ENCODE peak calls at places on chromosomes 11 and 22, in four cellular contexts. F, W, M and S are unnamed samples.

GRCh38 chr11:119889111-119889510 is 160.1 kb upstream of the NECTIN1 start:
- DNase-seq in F (no peak), W (no peak), M (no peak), S (no peak)

GRCh38 chr22:27460596-27461347 is 340.8 kb downstream of the MN1 start:
- DNase-seq in W (no peak), F (no peak), M (peak), S (no peak)

GRCh38 chr11:131886201-131886600 is 515.8 kb downstream of the NTM start:
- DNase-seq in F (no peak), M (no peak), W (no peak), S (no peak)

GRCh38 chr11:130785376-130786110 is 130.7 kb downstream of the SNX19 start:
- DNase-seq in W (no peak), M (peak), F (no peak), S (no peak)

GRCh38 chr22:27416553-27417427 is 384.8 kb downstream of the MN1 start:
- DNase-seq in M (peak), F (no peak), W (peak), S (no peak)

GRCh38 chr22:33894515-33894914 is 25.8 kb downstream of the LARGE1 start:
- DNase-seq in W (no peak), M (no peak), F (no peak), S (no peak)

GRCh38 chr11:7573193-7573557 is 59.4 kb downstream of the PPFIBP2 start:
- DNase-seq in M (no peak), F (no peak), W (no peak), S (no peak)

GRCh38 chr22:19990609-19991394 is 25.8 kb downstream of the ARVCF start:
- DNase-seq in F (no peak), W (no peak), M (no peak), S (no peak)

GRCh38 chr22:48640890-48641771 is 1186.5 kb downstream of the BRD1 start:
- DNase-seq in W (no peak), F (no peak), M (no peak), S (no peak)

GRCh38 chr11:4606231-4607015 is 1.6 kb downstream of the TRIM68 start:
- DNase-seq in M (peak), F (no peak), W (no peak), S (no peak)

GRCh38 chr22:49992921-49993648 is 19.5 kb downstream of the IL17REL start:
- DNase-seq in M (peak), W (peak), F (peak), S (no peak)

GRCh38 chr11:69700278-69701140 is 3.3 kb downstream of the FGF19 start:
- DNase-seq in M (peak), W (peak), F (no peak), S (peak)
- TF ChIP-seq CTCF in M (no peak), W (no peak), F (no peak), S (no peak)

GRCh38 chr11:116168459-116168787 is 604.4 kb downstream of the BUD13 start:
- DNase-seq in F (no peak), W (no peak), M (no peak), S (no peak)

GRCh38 chr11:116169776-116170175 is 603.0 kb downstream of the BUD13 start:
- DNase-seq in F (no peak), W (no peak), M (no peak), S (no peak)

GRCh38 chr11:116171271-116172140 is 601.3 kb downstream of the BUD13 start:
- DNase-seq in M (no peak), F (no peak), W (no peak), S (no peak)

GRCh38 chr11:116172156-116172555 is 600.6 kb downstream of the BUD13 start:
- DNase-seq in W (no peak), M (no peak), F (no peak), S (no peak)

DNA sequence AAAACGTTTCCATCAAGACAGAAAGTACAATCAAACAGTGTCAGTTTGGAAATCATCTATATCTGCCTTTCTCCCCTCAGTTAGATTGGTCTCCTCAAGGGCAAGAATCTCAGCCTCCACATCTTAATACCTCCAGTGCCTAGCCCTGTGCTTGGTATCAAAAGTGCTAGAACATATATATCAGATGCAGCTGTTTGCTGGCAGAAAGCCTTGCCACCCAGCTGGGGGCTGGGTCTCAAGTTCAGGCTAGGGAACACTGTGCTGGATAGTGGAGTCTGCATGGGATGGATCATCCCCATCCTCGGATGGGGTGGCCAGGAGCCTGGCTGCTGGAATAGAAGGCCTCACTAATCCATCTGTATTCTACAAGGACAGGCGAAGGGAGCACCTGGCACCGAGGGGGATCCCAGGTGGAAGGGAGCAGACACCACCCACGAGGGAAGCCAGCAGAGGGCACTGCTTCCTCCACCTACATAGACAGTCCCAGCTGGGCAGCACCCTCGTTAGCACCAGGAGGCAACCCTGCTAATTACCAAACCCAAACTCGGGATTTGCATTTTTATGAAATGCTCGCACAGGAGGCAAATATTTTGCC is 602.2 kb downstream of the BUD13 start:
- DNase-seq in W (no peak), M (no peak), F (no peak), S (no peak)
- TF ChIP-seq CTCF in W (no peak), M (no peak), F (no peak), S (no peak)

GRCh38 chr11:117145393-117145761 is 1.3 kb downstream of the PAFAH1B2 start:
- DNase-seq in F (no peak), M (peak), W (peak), S (no peak)
- TF ChIP-seq CTCF in F (no peak), M (peak), W (peak), S (no peak)

GRCh38 chr11:29527391-29527936 is 489.4 kb downstream of the KCNA4 start:
- DNase-seq in F (no peak), W (no peak), M (peak), S (no peak)
- TF ChIP-seq CTCF in F (no peak), W (peak), M (peak), S (no peak)

GRCh38 chr11:12377824-12378593 is 638 bp downstream of the PARVA start:
- DNase-seq in F (no peak), W (peak), M (peak), S (peak)
- TF ChIP-seq CTCF in F (no peak), W (peak), M (no peak), S (no peak)

GRCh38 chr11:17036666-17037658 is 22.7 kb upstream of the PLEKHA7 start:
- DNase-seq in W (peak), F (no peak), M (no peak), S (no peak)
- TF ChIP-seq CTCF in W (peak), F (no peak), M (no peak), S (no peak)

GRCh38 chr11:87286338-87286737 is 248.6 kb downstream of the TMEM135 start:
- DNase-seq in W (no peak), F (no peak), M (no peak), S (no peak)

GRCh38 chr11:87280143-87280542 is 242.4 kb downstream of the TMEM135 start:
- DNase-seq in F (no peak), W (no peak), M (no peak), S (no peak)

GRCh38 chr11:87284306-87284705 is 246.6 kb downstream of the TMEM135 start:
- DNase-seq in W (no peak), F (no peak), M (no peak), S (no peak)

GRCh38 chr11:87281496-87281895 is 243.8 kb downstream of the TMEM135 start:
- DNase-seq in M (peak), W (no peak), F (no peak), S (no peak)
- TF ChIP-seq CTCF in M (peak), W (peak), F (no peak), S (no peak)